ENCODE peak calls at places on chromosome 6, in six cellular contexts. One of them, this sample, is unnamed.

GRCh38 chr6:156832166-156832743 is 55.1 kb downstream of the ARID1B start:
- DNase-seq in stomach: no peak
- DNase-seq in CD8-positive, alpha-beta T cell: no peak
- DNase-seq in cardiac muscle cell: no peak
- DNase-seq in hepatic stellate cell: peak
- DNase-seq in WTC11: no peak
- DNase-seq in this sample: peak

GRCh38 chr6:44470746-44471145 is 83.2 kb downstream of the CDC5L start:
- DNase-seq in CD8-positive, alpha-beta T cell: no peak
- DNase-seq in hepatic stellate cell: no peak
- DNase-seq in WTC11: no peak
- DNase-seq in stomach: no peak
- DNase-seq in cardiac muscle cell: no peak
- DNase-seq in this sample: no peak

GRCh38 chr6:43608310-43608763 is 20.7 kb downstream of the GTPBP2 start:
- DNase-seq in hepatic stellate cell: peak
- DNase-seq in stomach: peak
- DNase-seq in WTC11: peak
- DNase-seq in CD8-positive, alpha-beta T cell: peak
- DNase-seq in cardiac muscle cell: peak
- DNase-seq in this sample: peak

GRCh38 chr6:36265744-36266143 is 4.1 kb upstream of the PNPLA1 start:
- DNase-seq in CD8-positive, alpha-beta T cell: no peak
- DNase-seq in hepatic stellate cell: no peak
- DNase-seq in stomach: no peak
- DNase-seq in cardiac muscle cell: no peak
- DNase-seq in WTC11: no peak
- DNase-seq in this sample: no peak

GRCh38 chr6:118708736-118709135 is 57.3 kb upstream of the CEP85L start:
- DNase-seq in stomach: no peak
- DNase-seq in CD8-positive, alpha-beta T cell: no peak
- DNase-seq in WTC11: no peak
- DNase-seq in hepatic stellate cell: peak
- DNase-seq in cardiac muscle cell: no peak
- DNase-seq in this sample: no peak

GRCh38 chr6:119467478-119468081 is 118.0 kb upstream of the MAN1A1 start:
- DNase-seq in WTC11: no peak
- DNase-seq in cardiac muscle cell: no peak
- DNase-seq in hepatic stellate cell: no peak
- DNase-seq in stomach: no peak
- DNase-seq in CD8-positive, alpha-beta T cell: no peak
- DNase-seq in this sample: no peak

GRCh38 chr6:123716506-123716905 is 79.8 kb upstream of the TRDN start:
- DNase-seq in WTC11: no peak
- DNase-seq in cardiac muscle cell: no peak
- DNase-seq in CD8-positive, alpha-beta T cell: no peak
- DNase-seq in hepatic stellate cell: no peak
- DNase-seq in stomach: no peak
- DNase-seq in this sample: no peak

GRCh38 chr6:158564243-158565121 is 4.6 kb downstream of the TMEM181 start:
- DNase-seq in hepatic stellate cell: no peak
- DNase-seq in cardiac muscle cell: no peak
- DNase-seq in WTC11: no peak
- DNase-seq in stomach: no peak
- DNase-seq in CD8-positive, alpha-beta T cell: peak
- DNase-seq in this sample: no peak

GRCh38 chr6:100719883-100720682 is 161.0 kb downstream of the ASCC3 start:
- DNase-seq in WTC11: no peak
- DNase-seq in stomach: no peak
- DNase-seq in cardiac muscle cell: peak
- DNase-seq in CD8-positive, alpha-beta T cell: no peak
- DNase-seq in hepatic stellate cell: no peak
- DNase-seq in this sample: peak

GRCh38 chr6:91751496-91751895 is 1164.6 kb upstream of the MAP3K7 start:
- DNase-seq in hepatic stellate cell: no peak
- DNase-seq in cardiac muscle cell: no peak
- DNase-seq in WTC11: no peak
- DNase-seq in CD8-positive, alpha-beta T cell: no peak
- DNase-seq in stomach: no peak
- DNase-seq in this sample: no peak

GRCh38 chr6:40789143-40789764 is 202.1 kb upstream of the LRFN2 start:
- DNase-seq in hepatic stellate cell: no peak
- DNase-seq in WTC11: no peak
- DNase-seq in stomach: no peak
- DNase-seq in CD8-positive, alpha-beta T cell: peak
- DNase-seq in cardiac muscle cell: no peak
- DNase-seq in this sample: no peak

GRCh38 chr6:138576303-138576702 is 77.0 kb upstream of the NHSL1 start:
- DNase-seq in hepatic stellate cell: no peak
- DNase-seq in stomach: no peak
- DNase-seq in WTC11: no peak
- DNase-seq in cardiac muscle cell: no peak
- DNase-seq in CD8-positive, alpha-beta T cell: no peak
- DNase-seq in this sample: no peak

GRCh38 chr6:4727236-4727635 is 49.0 kb upstream of the CDYL start:
- DNase-seq in stomach: no peak
- DNase-seq in hepatic stellate cell: no peak
- DNase-seq in WTC11: no peak
- DNase-seq in CD8-positive, alpha-beta T cell: no peak
- DNase-seq in cardiac muscle cell: no peak
- DNase-seq in this sample: no peak

GRCh38 chr6:40860443-40860842 is 178.6 kb downstream of the UNC5CL start:
- DNase-seq in WTC11: no peak
- DNase-seq in cardiac muscle cell: no peak
- DNase-seq in CD8-positive, alpha-beta T cell: no peak
- DNase-seq in hepatic stellate cell: no peak
- DNase-seq in stomach: no peak
- DNase-seq in this sample: no peak

GRCh38 chr6:32627831-32628230 is 9.4 kb upstream of the HLA-DQA1 start:
- DNase-seq in cardiac muscle cell: no peak
- DNase-seq in WTC11: no peak
- DNase-seq in stomach: peak
- DNase-seq in hepatic stellate cell: peak
- DNase-seq in CD8-positive, alpha-beta T cell: peak
- DNase-seq in this sample: no peak

GRCh38 chr6:35148167-35148741 is 7.1 kb upstream of the TCP11 start:
- DNase-seq in stomach: no peak
- DNase-seq in CD8-positive, alpha-beta T cell: no peak
- DNase-seq in cardiac muscle cell: peak
- DNase-seq in WTC11: peak
- DNase-seq in hepatic stellate cell: peak
- DNase-seq in this sample: no peak

GRCh38 chr6:15032015-15032414 is 213.9 kb upstream of the JARID2 start:
- DNase-seq in cardiac muscle cell: no peak
- DNase-seq in CD8-positive, alpha-beta T cell: no peak
- DNase-seq in stomach: no peak
- DNase-seq in hepatic stellate cell: no peak
- DNase-seq in WTC11: no peak
- DNase-seq in this sample: no peak

GRCh38 chr6:14354919-14355572 is 237.5 kb downstream of the CD83 start:
- DNase-seq in stomach: peak
- DNase-seq in cardiac muscle cell: no peak
- DNase-seq in CD8-positive, alpha-beta T cell: no peak
- DNase-seq in hepatic stellate cell: peak
- DNase-seq in WTC11: no peak
- DNase-seq in this sample: no peak

GRCh38 chr6:156280131-156280530 is 497.0 kb upstream of the ARID1B start:
- DNase-seq in cardiac muscle cell: no peak
- DNase-seq in hepatic stellate cell: no peak
- DNase-seq in CD8-positive, alpha-beta T cell: no peak
- DNase-seq in WTC11: no peak
- DNase-seq in stomach: no peak
- DNase-seq in this sample: no peak

GRCh38 chr6:25068866-25069265 is 133.1 kb upstream of the RIPOR2 start:
- DNase-seq in hepatic stellate cell: no peak
- DNase-seq in WTC11: no peak
- DNase-seq in stomach: no peak
- DNase-seq in CD8-positive, alpha-beta T cell: no peak
- DNase-seq in cardiac muscle cell: no peak
- DNase-seq in this sample: no peak

GRCh38 chr6:34441526-34441925 is 15.7 kb upstream of the RPS10 start:
- DNase-seq in hepatic stellate cell: no peak
- DNase-seq in cardiac muscle cell: no peak
- DNase-seq in CD8-positive, alpha-beta T cell: no peak
- DNase-seq in stomach: no peak
- DNase-seq in WTC11: no peak
- DNase-seq in this sample: no peak

GRCh38 chr6:136051140-136051775 is 198.9 kb downstream of the MTFR2 start:
- DNase-seq in stomach: no peak
- DNase-seq in hepatic stellate cell: no peak
- DNase-seq in cardiac muscle cell: no peak
- DNase-seq in CD8-positive, alpha-beta T cell: no peak
- DNase-seq in WTC11: no peak
- DNase-seq in this sample: peak

GRCh38 chr6:7758456-7758855 is 32.6 kb downstream of the BMP6 start:
- DNase-seq in stomach: no peak
- DNase-seq in hepatic stellate cell: peak
- DNase-seq in CD8-positive, alpha-beta T cell: no peak
- DNase-seq in WTC11: no peak
- DNase-seq in cardiac muscle cell: no peak
- DNase-seq in this sample: peak

GRCh38 chr6:26332408-26332807 is 32.6 kb upstream of the BTN3A2 start:
- DNase-seq in stomach: no peak
- DNase-seq in WTC11: no peak
- DNase-seq in CD8-positive, alpha-beta T cell: no peak
- DNase-seq in hepatic stellate cell: no peak
- DNase-seq in cardiac muscle cell: no peak
- DNase-seq in this sample: no peak

GRCh38 chr6:3318821-3319540 is 60.2 kb downstream of the PSMG4 start:
- DNase-seq in CD8-positive, alpha-beta T cell: no peak
- DNase-seq in hepatic stellate cell: no peak
- DNase-seq in cardiac muscle cell: no peak
- DNase-seq in stomach: peak
- DNase-seq in WTC11: no peak
- DNase-seq in this sample: no peak

GRCh38 chr6:14464716-14465115 is 347.1 kb downstream of the CD83 start:
- DNase-seq in cardiac muscle cell: no peak
- DNase-seq in stomach: no peak
- DNase-seq in CD8-positive, alpha-beta T cell: no peak
- DNase-seq in hepatic stellate cell: no peak
- DNase-seq in WTC11: no peak
- DNase-seq in this sample: no peak

GRCh38 chr6:4608361-4609115 is 167.7 kb upstream of the CDYL start:
- DNase-seq in stomach: no peak
- DNase-seq in hepatic stellate cell: no peak
- DNase-seq in cardiac muscle cell: no peak
- DNase-seq in WTC11: no peak
- DNase-seq in CD8-positive, alpha-beta T cell: no peak
- DNase-seq in this sample: no peak

GRCh38 chr6:107292570-107293285 is 166.6 kb downstream of the PDSS2 start:
- DNase-seq in stomach: no peak
- DNase-seq in WTC11: no peak
- DNase-seq in cardiac muscle cell: peak
- DNase-seq in CD8-positive, alpha-beta T cell: no peak
- DNase-seq in hepatic stellate cell: no peak
- DNase-seq in this sample: no peak

GRCh38 chr6:19866900-19867627 is 29.9 kb downstream of the ID4 start:
- DNase-seq in CD8-positive, alpha-beta T cell: no peak
- DNase-seq in cardiac muscle cell: no peak
- DNase-seq in hepatic stellate cell: peak
- DNase-seq in stomach: no peak
- DNase-seq in WTC11: no peak
- DNase-seq in this sample: peak

GRCh38 chr6:167750956-167751358 is 75.8 kb upstream of the AFDN start:
- DNase-seq in cardiac muscle cell: peak
- DNase-seq in hepatic stellate cell: no peak
- DNase-seq in stomach: peak
- DNase-seq in CD8-positive, alpha-beta T cell: no peak
- DNase-seq in WTC11: peak
- DNase-seq in this sample: no peak

GRCh38 chr6:42451146-42451594 is 556 bp downstream of the TRERF1 start:
- DNase-seq in stomach: no peak
- DNase-seq in CD8-positive, alpha-beta T cell: no peak
- DNase-seq in hepatic stellate cell: no peak
- DNase-seq in WTC11: no peak
- DNase-seq in cardiac muscle cell: no peak
- DNase-seq in this sample: peak

GRCh38 chr6:37160922-37161778 is 8.8 kb upstream of the PIM1 start:
- DNase-seq in cardiac muscle cell: no peak
- DNase-seq in WTC11: no peak
- DNase-seq in hepatic stellate cell: peak
- DNase-seq in stomach: no peak
- DNase-seq in CD8-positive, alpha-beta T cell: no peak
- DNase-seq in this sample: no peak

This sample was measured in HTR-8/SVneo.